ENCODE peak calls at places on chromosomes 2 and 18, in five cellular contexts. G is KG1, C is coronary artery, X is SK-MEL-5, Y is pulmonary artery endothelial cell. N is an unnamed sample.

GRCh38 chr18:8686556-8686955 is 18.8 kb upstream of the MTCL1 start:
- DNase-seq in X (no peak), C (no peak), G (no peak), Y (no peak), N (no peak)

GRCh38 chr2:188410504-188411235 is 119.0 kb downstream of the GULP1 start:
- DNase-seq in X (peak), G (no peak), C (no peak), Y (no peak), N (no peak)

GRCh38 chr2:29420999-29421856 is 306.0 kb downstream of the CLIP4 start:
- DNase-seq in Y (no peak), C (no peak), G (no peak), X (peak), N (no peak)

GRCh38 chr2:100124746-100125145 is 17.6 kb downstream of the AFF3 start:
- DNase-seq in Y (no peak), G (no peak), C (no peak), X (no peak), N (peak)

GRCh38 chr2:220562375-220563140 is 935.1 kb downstream of the SLC4A3 start:
- DNase-seq in Y (no peak), G (no peak), C (no peak), X (no peak), N (no peak)

GRCh38 chr18:989423-989822 is 84.8 kb downstream of the ADCYAP1 start:
- DNase-seq in G (no peak), C (no peak), X (no peak), Y (no peak), N (no peak)

GRCh38 chr2:74982581-74982980 is 24.1 kb downstream of the POLE4 start:
- DNase-seq in C (no peak), Y (no peak), X (peak), G (no peak), N (no peak)

GRCh38 chr2:105299290-105299689 is 30.2 kb downstream of the TGFBRAP1 start:
- DNase-seq in C (no peak), Y (no peak), G (no peak), X (peak), N (no peak)

GRCh38 chr2:62706721-62707516 is 1.4 kb downstream of the EHBP1 start:
- DNase-seq in G (no peak), X (no peak), Y (no peak), C (no peak), N (no peak)

GRCh38 chr18:55547705-55548056 is 40.3 kb downstream of the TCF4 start:
- DNase-seq in C (no peak), Y (no peak), G (no peak), X (no peak), N (no peak)

GRCh38 chr2:27723372-27724144 is 48.0 kb upstream of the MRPL33 start:
- DNase-seq in C (no peak), X (peak), Y (no peak), G (no peak), N (peak)

GRCh38 chr18:44835555-44836156 is 155.0 kb downstream of the SETBP1 start:
- DNase-seq in X (no peak), C (no peak), Y (no peak), G (no peak), N (no peak)

GRCh38 chr2:240509667-240510512 is 47.9 kb downstream of the ANKMY1 start:
- DNase-seq in Y (no peak), G (no peak), C (peak), X (no peak), N (no peak)

GRCh38 chr18:11565716-11566115 is 43.7 kb upstream of the SLC35G4 start:
- DNase-seq in X (peak), C (no peak), G (no peak), Y (no peak), N (no peak)

GRCh38 chr2:39059366-39059952 is 61.4 kb downstream of the SOS1 start:
- DNase-seq in G (peak), C (no peak), X (peak), Y (peak), N (peak)

GRCh38 chr2:22703286-22703925 is 681.6 kb upstream of the KLHL29 start:
- DNase-seq in Y (no peak), G (no peak), C (no peak), X (no peak), N (no peak)

GRCh38 chr18:8478166-8478967 is 130.9 kb upstream of the RAB12 start:
- DNase-seq in G (peak), X (peak), Y (no peak), C (no peak), N (peak)

GRCh38 chr2:99636432-99637034 is 146.7 kb upstream of the REV1 start:
- DNase-seq in C (no peak), X (peak), G (no peak), Y (no peak), N (no peak)

N was measured in ACHN.